ENCODE peak calls at places on chromosomes 3 and 15, in five cellular contexts. P is Right ventricle myocardium superior, K is T-helper 2 cell, R is activated gamma-delta T cell treated with Interleukin-2 at 50 U/mL for 16 hours, U is cardiac muscle cell. Q is an unnamed sample.

GRCh38 chr15:98924311-98925049 is 83.1 kb downstream of the PGPEP1L start:
- DNase-seq in P (no peak), K (no peak), R (no peak), U (no peak), Q (no peak)

GRCh38 chr3:13728487-13728886 is 151.4 kb downstream of the WNT7A start:
- DNase-seq in P (no peak), K (no peak), R (no peak), U (no peak), Q (no peak)

GRCh38 chr3:37471425-37471824 is 297.0 kb upstream of the LRRFIP2 start:
- DNase-seq in P (no peak), K (no peak), R (no peak), U (no peak), Q (no peak)

GRCh38 chr15:48380183-48380582 is 49.0 kb downstream of the DUT start:
- DNase-seq in P (no peak), K (no peak), R (no peak), U (no peak), Q (no peak)

GRCh38 chr3:152176241-152176640 is 92.5 kb upstream of the MBNL1 start:
- DNase-seq in P (no peak), K (no peak), R (no peak), U (peak; percentile 53), Q (no peak)

GRCh38 chr15:48590704-48591103 is 54.8 kb downstream of the FBN1 start:
- DNase-seq in P (no peak), K (no peak), R (no peak), U (peak; percentile 72), Q (no peak)

GRCh38 chr3:195062866-195063540 is 208.0 kb downstream of the XXYLT1 start:
- DNase-seq in P (no peak), K (no peak), R (no peak), U (no peak), Q (peak; percentile 53)

GRCh38 chr3:65595222-65595996 is 443.3 kb downstream of the MAGI1 start:
- DNase-seq in P (no peak), K (no peak), R (no peak), U (no peak), Q (no peak)

GRCh38 chr15:26525096-26525495 is 247.8 kb downstream of the GABRB3 start:
- DNase-seq in P (no peak), K (no peak), R (no peak), U (no peak), Q (no peak)

GRCh38 chr3:165523801-165524200 is 313.4 kb downstream of the BCHE start:
- DNase-seq in P (no peak), K (no peak), R (no peak), U (peak; percentile 2), Q (no peak)

GRCh38 chr3:150743508-150743907 is 19.5 kb downstream of the SIAH2 start:
- DNase-seq in P (no peak), K (no peak), R (no peak), U (peak; percentile 20), Q (no peak)

GRCh38 chr3:121649645-121650044 is 11.1 kb downstream of the HCLS1 start:
- DNase-seq in P (no peak), K (no peak), R (no peak), U (peak; percentile 8), Q (no peak)

GRCh38 chr3:31754575-31755278 is 222.0 kb downstream of the STT3B start:
- DNase-seq in P (no peak), K (no peak), R (no peak), U (no peak), Q (no peak)

GRCh38 chr15:29668120-29668602 is 154.1 kb downstream of the TJP1 start:
- DNase-seq in P (peak; percentile 65), K (no peak), R (no peak), U (peak; percentile 94), Q (peak; percentile 68)

GRCh38 chr15:46059921-46060565 is 425.2 kb downstream of the SQOR start:
- DNase-seq in P (peak; percentile 39), K (no peak), R (no peak), U (no peak), Q (peak; percentile 31)

GRCh38 chr3:59502806-59503205 is 453.0 kb upstream of the CFAP20DC start:
- DNase-seq in P (no peak), K (no peak), R (no peak), U (peak; percentile 47), Q (no peak)

GRCh38 chr3:117011687-117012250 is 302.2 kb downstream of the TUSC7 start:
- DNase-seq in P (no peak), K (no peak), R (no peak), U (peak; percentile 50), Q (no peak)

GRCh38 chr15:71588746-71589145 is 221.6 kb upstream of the NR2E3 start:
- DNase-seq in P (no peak), K (no peak), R (no peak), U (peak; percentile 46), Q (no peak)

GRCh38 chr3:45246236-45246635 is 20.1 kb upstream of the TMEM158 start:
- DNase-seq in P (no peak), K (no peak), R (no peak), U (no peak), Q (no peak)

GRCh38 chr3:129211345-129211744 is 27.6 kb upstream of the CNBP start:
- DNase-seq in P (no peak), K (no peak), R (no peak), U (peak; percentile 14), Q (no peak)

GRCh38 chr3:190092250-190092649 is 28.4 kb downstream of the P3H2 start:
- DNase-seq in P (no peak), K (no peak), R (no peak), U (peak; percentile 80), Q (no peak)

GRCh38 chr3:105812194-105812586 is 56.6 kb downstream of the CBLB start:
- DNase-seq in P (no peak), K (no peak), R (no peak), U (peak; percentile 35), Q (no peak)

GRCh38 chr15:90099868-90100854 is 2.1 kb downstream of the IDH2 start:
- DNase-seq in P (peak; percentile 68), K (no peak), R (no peak), U (peak; percentile 57), Q (no peak)

GRCh38 chr3:120622870-120623718 is 27.0 kb downstream of the NDUFB4 start:
- DNase-seq in P (no peak), K (no peak), R (peak; percentile 3), U (no peak), Q (no peak)

GRCh38 chr3:49813497-49814174 is at the start of gene UBA7:
- DNase-seq in P (peak; percentile 71), K (no peak), R (peak; percentile 15), U (peak; percentile 86), Q (peak; percentile 78)

GRCh38 chr15:75648156-75649000 is 666 bp downstream of the SNX33 start:
- DNase-seq in P (peak; percentile 70), K (no peak), R (no peak), U (peak; percentile 65), Q (no peak)

GRCh38 chr15:79962178-79962577 is 8.8 kb downstream of the BCL2A1 start:
- DNase-seq in P (no peak), K (no peak), R (no peak), U (no peak), Q (no peak)

GRCh38 chr3:5276953-5277352 is 89.4 kb downstream of the EDEM1 start:
- DNase-seq in P (no peak), K (no peak), R (no peak), U (no peak), Q (no peak)

GRCh38 chr3:43288366-43288765 is 2.0 kb downstream of the SNRK start:
- DNase-seq in P (no peak), K (no peak), R (no peak), U (peak; percentile 43), Q (no peak)

GRCh38 chr15:55277116-55277564 is 12.5 kb downstream of the RAB27A start:
- DNase-seq in P (no peak), K (no peak), R (peak; percentile 54), U (peak; percentile 48), Q (no peak)

GRCh38 chr3:185332026-185332735 is 30.8 kb upstream of the MAP3K13 start:
- DNase-seq in P (no peak), K (no peak), R (no peak), U (peak; percentile 77), Q (no peak)

GRCh38 chr15:91468861-91469260 is 368.8 kb downstream of the SV2B start:
- DNase-seq in P (no peak), K (no peak), R (no peak), U (no peak), Q (no peak)

GRCh38 chr3:100403956-100404548 is 2.7 kb downstream of the LNP1 start:
- DNase-seq in P (no peak), K (no peak), R (no peak), U (no peak), Q (no peak)

GRCh38 chr3:181086011-181086410 is 96.5 kb upstream of the DNAJC19 start:
- DNase-seq in P (no peak), K (no peak), R (no peak), U (no peak), Q (no peak)

GRCh38 chr3:178159691-178160090 is 376.5 kb upstream of the KCNMB2 start:
- DNase-seq in P (no peak), K (no peak), R (no peak), U (peak; percentile 58), Q (no peak)

GRCh38 chr3:126391631-126392030 is 3.1 kb upstream of the CFAP100 start:
- DNase-seq in P (no peak), K (no peak), R (no peak), U (no peak), Q (no peak)